ENCODE peak calls at places on chromosomes 4 and X, in ten cellular contexts. F, O, U, Q, D, C, N, H, G and P are unnamed samples.

GRCh38 chrX:23634181-23634580 is 33.1 kb upstream of the PRDX4 start:
- DNase-seq in F (no peak), O (no peak), U (peak), Q (no peak), D (no peak), C (no peak), N (no peak), H (no peak), G (no peak), P (no peak)

GRCh38 chr4:158768577-158769174 is at the start of gene FNIP2:
- DNase-seq in F (peak), O (peak), U (peak), Q (peak), D (peak), C (peak), N (no peak), H (peak), G (peak), P (peak)

GRCh38 chrX:9420513-9420912 is 44.3 kb upstream of the TBL1X start:
- DNase-seq in F (no peak), O (no peak), U (no peak), Q (no peak), D (no peak), C (no peak), N (no peak), H (no peak), G (no peak), P (no peak)

GRCh38 chr4:2006956-2007653 is 1.7 kb downstream of the NELFA start:
- DNase-seq in F (no peak), O (no peak), U (no peak), Q (no peak), D (no peak), C (no peak), N (no peak), H (no peak), G (no peak), P (no peak)

GRCh38 chrX:40083120-40083978 is 14.4 kb downstream of the BCOR start:
- DNase-seq in F (no peak), O (no peak), U (no peak), Q (peak), D (no peak), C (no peak), N (no peak), H (peak), G (peak), P (peak)

GRCh38 chr4:173168396-173169177 is at the start of gene GALNT7:
- DNase-seq in F (peak), O (peak), U (peak), Q (peak), D (peak), C (no peak), N (no peak), H (peak), G (peak), P (peak)

GRCh38 chr4:71974681-71975080 is 57.1 kb upstream of the NPFFR2 start:
- DNase-seq in F (peak), O (no peak), U (peak), Q (no peak), D (no peak), C (peak), N (no peak), H (no peak), G (no peak), P (no peak)

GRCh38 chr4:40831462-40831861 is 81.7 kb downstream of the NSUN7 start:
- DNase-seq in F (no peak), O (no peak), U (no peak), Q (no peak), D (no peak), C (no peak), N (no peak), H (no peak), G (no peak), P (no peak)

GRCh38 chrX:13109811-13110210 is 65.4 kb upstream of the FAM9C start:
- DNase-seq in F (no peak), O (no peak), U (peak), Q (no peak), D (no peak), C (no peak), N (no peak), H (no peak), G (no peak), P (no peak)

GRCh38 chrX:64394059-64394873 is 986 bp downstream of the MTMR8 start:
- DNase-seq in F (no peak), O (no peak), U (no peak), Q (no peak), D (no peak), C (no peak), N (no peak), H (no peak), G (no peak), P (peak)

GRCh38 chrX:11244641-11245040 is 48.6 kb upstream of the AMELX start:
- DNase-seq in F (peak), O (no peak), U (peak), Q (no peak), D (peak), C (no peak), N (no peak), H (no peak), G (no peak), P (no peak)